ENCODE peak calls at places on chromosomes 12 and 14, in seven cellular contexts. S is mammary epithelial cell; H is thoracic aorta; R is CD4-positive, alpha-beta T cell; A is left ventricle myocardium inferior; C is WERI-Rb-1; X is PC-9. F is an unnamed sample.

GRCh38 chr12:6277982-6278438 is 32.5 kb upstream of the PLEKHG6 start:
- DNase-seq in S (peak; percentile 85), H (no peak), R (no peak), A (peak; percentile 21), C (no peak), X (peak; percentile 76), F (no peak)

GRCh38 chr14:29654910-29655590 is 272.6 kb downstream of the PRKD1 start:
- DNase-seq in S (peak; percentile 28), H (no peak), R (no peak), A (no peak), C (no peak), X (no peak), F (no peak)

GRCh38 chr12:113659416-113659815 is 187.7 kb upstream of the LHX5 start:
- DNase-seq in S (no peak), H (no peak), R (no peak), A (no peak), C (peak; percentile 83), X (no peak), F (no peak)

GRCh38 chr12:114275937-114276785 is 129.8 kb downstream of the TBX5 start:
- DNase-seq in S (no peak), H (no peak), R (no peak), A (no peak), C (no peak), X (no peak), F (no peak)

GRCh38 chr12:101696477-101697196 is 803 bp upstream of the CHPT1 start:
- DNase-seq in S (no peak), H (no peak), R (no peak), A (peak; percentile 70), C (peak; percentile 30), X (no peak), F (no peak)

GRCh38 chr12:48001426-48002178 is 2.7 kb downstream of the COL2A1 start:
- DNase-seq in S (peak; percentile 64), H (no peak), R (no peak), A (peak; percentile 60), C (peak; percentile 53), X (no peak), F (peak; percentile 78)

GRCh38 chr12:118187746-118188390 is 51.9 kb downstream of the PEBP1 start:
- DNase-seq in S (no peak), H (no peak), R (no peak), A (no peak), C (no peak), X (no peak), F (peak; percentile 64)

GRCh38 chr12:122096591-122097149 is 18.1 kb downstream of the MLXIP start:
- DNase-seq in S (peak; percentile 96), H (no peak), R (no peak), A (no peak), C (no peak), X (no peak), F (peak; percentile 42)

GRCh38 chr14:69043007-69043444 is 63.9 kb upstream of the ACTN1 start:
- DNase-seq in S (no peak), H (peak; percentile 33), R (no peak), A (peak; percentile 39), C (peak; percentile 32), X (peak; percentile 21), F (peak; percentile 67)

GRCh38 chr12:92041742-92042141 is 103.9 kb downstream of the BTG1 start:
- DNase-seq in S (peak; percentile 81), H (no peak), R (no peak), A (no peak), C (no peak), X (no peak), F (no peak)

GRCh38 chr14:100914597-100915021 is 11.1 kb upstream of the RTL1 start:
- DNase-seq in S (peak; percentile 52), H (no peak), R (no peak), A (no peak), C (no peak), X (no peak), F (no peak)

GRCh38 chr14:104731249-104731924 is 7.4 kb downstream of the ADSS1 start:
- DNase-seq in S (no peak), H (no peak), R (no peak), A (no peak), C (peak; percentile 71), X (no peak), F (peak; percentile 27)

GRCh38 chr12:9687228-9687627 is 17.7 kb downstream of the CLEC2D start:
- DNase-seq in S (no peak), H (no peak), R (no peak), A (no peak), C (no peak), X (no peak), F (no peak)

GRCh38 chr12:60308366-60309000 is 712.7 kb downstream of the SLC16A7 start:
- DNase-seq in S (peak; percentile 90), H (no peak), R (no peak), A (no peak), C (no peak), X (peak; percentile 40), F (no peak)

GRCh38 chr14:68636597-68636996 is 156.3 kb downstream of the ZFP36L1 start:
- DNase-seq in S (no peak), H (no peak), R (no peak), A (no peak), C (no peak), X (peak; percentile 4), F (no peak)

GRCh38 chr14:105120056-105120455 is 48.5 kb downstream of the JAG2 start:
- DNase-seq in S (no peak), H (no peak), R (no peak), A (no peak), C (no peak), X (no peak), F (no peak)

GRCh38 chr12:31759621-31760459 is 31.0 kb upstream of the AMN1 start:
- DNase-seq in S (no peak), H (no peak), R (no peak), A (no peak), C (no peak), X (no peak), F (no peak)

GRCh38 chr12:130162267-130162666 is at the start of gene FZD10:
- DNase-seq in S (no peak), H (no peak), R (no peak), A (peak; percentile 47), C (peak; percentile 75), X (no peak), F (no peak)

GRCh38 chr12:46299846-46300245 is 31.0 kb upstream of the SLC38A1 start:
- DNase-seq in S (no peak), H (no peak), R (no peak), A (no peak), C (no peak), X (no peak), F (no peak)

GRCh38 chr12:60191676-60192359 is 596.0 kb downstream of the SLC16A7 start:
- DNase-seq in S (peak; percentile 39), H (no peak), R (no peak), A (no peak), C (no peak), X (no peak), F (no peak)

GRCh38 chr14:32525591-32525990 is 196.5 kb downstream of the AKAP6 start:
- DNase-seq in S (no peak), H (no peak), R (no peak), A (no peak), C (no peak), X (no peak), F (no peak)

GRCh38 chr12:77847060-77847541 is 16.4 kb downstream of the NAV3 start:
- DNase-seq in S (peak; percentile 67), H (no peak), R (no peak), A (no peak), C (no peak), X (no peak), F (peak; percentile 12)

DNA sequence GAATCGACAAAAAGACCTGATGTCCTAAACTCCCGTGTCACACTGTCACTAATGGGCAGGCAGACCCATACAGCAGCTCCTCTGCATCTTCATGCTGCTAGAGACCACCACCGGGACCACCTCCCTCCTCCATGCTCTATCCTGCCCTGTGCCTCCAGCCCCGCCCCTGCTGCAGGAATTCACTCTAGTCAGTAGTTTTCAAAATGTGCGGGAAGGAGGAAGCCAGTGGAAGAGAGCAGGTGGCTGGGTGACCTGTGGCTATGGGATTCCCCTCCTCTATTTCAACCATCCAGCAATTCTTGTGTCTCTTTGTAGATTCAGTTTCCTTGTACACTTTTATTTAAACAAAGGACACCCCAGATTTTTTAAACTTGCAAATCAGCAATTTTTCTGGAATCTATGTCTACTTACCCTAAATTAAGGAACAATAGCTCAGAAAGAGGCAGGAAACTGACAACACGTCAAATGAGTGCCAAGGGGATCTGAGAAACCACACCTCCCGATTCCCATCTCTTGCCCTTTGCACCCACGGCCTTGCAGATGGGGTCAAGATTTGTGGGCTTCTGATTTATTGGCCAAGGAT is 20.4 kb upstream of the MAP1LC3B2 start:
- DNase-seq in S (no peak), H (no peak), R (no peak), A (no peak), C (no peak), X (no peak), F (no peak)
- H3K27me3 ChIP-seq in S (no peaks in the 10 kb centered on the region), H (no peaks in the 10 kb centered on the region), R (no peaks in the 10 kb centered on the region), A (peaks cover 12% of the 10 kb centered on the region), C (no peaks in the 10 kb centered on the region), X (no peaks in the 10 kb centered on the region), F (peaks cover 6% of the 10 kb centered on the region)

DNA sequence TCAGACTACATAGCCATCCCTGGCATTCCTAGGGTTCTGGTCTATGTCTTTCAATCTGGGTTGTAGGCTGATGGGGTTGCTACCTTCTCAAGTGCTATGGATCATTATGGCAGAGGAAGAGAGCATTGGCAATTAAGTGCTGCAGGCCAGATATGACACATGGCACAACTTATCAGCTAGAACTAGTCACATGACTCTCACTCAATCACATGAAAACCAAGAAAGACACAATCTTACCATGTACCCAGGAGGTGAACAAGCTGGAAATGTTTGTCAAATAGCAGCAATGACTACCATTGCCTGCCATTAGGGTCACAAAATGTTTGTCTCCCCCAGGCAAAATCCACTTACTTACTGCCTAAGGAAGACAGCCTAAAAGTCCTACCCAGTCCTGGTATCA is 80.4 kb downstream of the GALNT8 start:
- DNase-seq in S (no peak), H (no peak), R (no peak), A (no peak), C (no peak), X (no peak), F (no peak)
- H3K27me3 ChIP-seq in S (peaks cover 6% of the 10 kb centered on the region), H (no peaks in the 10 kb centered on the region), R (peaks cover 7% of the 10 kb centered on the region), A (no peaks in the 10 kb centered on the region), C (no peaks in the 10 kb centered on the region), X (peaks cover 80% of the 10 kb centered on the region), F (peaks cover 5% of the 10 kb centered on the region)

DNA sequence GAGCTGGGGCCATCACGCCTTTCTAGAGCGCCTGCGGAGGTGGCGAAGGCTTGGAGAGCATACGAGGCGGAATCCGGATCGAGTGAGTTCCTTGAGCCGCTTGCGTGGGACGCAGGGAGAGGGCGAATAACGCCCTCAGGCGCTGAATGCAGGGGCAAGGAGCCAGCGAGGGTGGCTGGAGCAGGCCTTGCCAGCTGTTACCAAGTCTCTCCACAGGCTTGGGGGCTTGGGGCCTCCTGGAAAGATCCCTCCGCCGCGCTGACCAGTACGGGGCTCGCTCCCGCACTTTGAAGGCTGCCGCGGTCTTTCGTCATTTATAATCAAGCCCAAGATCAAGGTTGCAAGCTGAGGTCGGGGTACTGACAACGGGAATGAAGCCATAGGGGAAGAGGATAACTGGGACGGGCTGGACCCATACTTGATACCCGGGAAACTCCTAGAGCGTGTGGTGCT is 1.2 kb downstream of the FLRT2 start:
- DNase-seq in S (peak; percentile 75), H (no peak), R (no peak), A (peak; percentile 37), C (peak; percentile 62), X (no peak), F (peak; percentile 59)
- H3K27me3 ChIP-seq in S (no peaks in the 10 kb centered on the region), H (no peaks in the 10 kb centered on the region), R (peaks cover 56% of the 10 kb centered on the region), A (peaks cover 74% of the 10 kb centered on the region), C (peaks cover 29% of the 10 kb centered on the region), X (peaks cover 32% of the 10 kb centered on the region), F (no peaks in the 10 kb centered on the region)

DNA sequence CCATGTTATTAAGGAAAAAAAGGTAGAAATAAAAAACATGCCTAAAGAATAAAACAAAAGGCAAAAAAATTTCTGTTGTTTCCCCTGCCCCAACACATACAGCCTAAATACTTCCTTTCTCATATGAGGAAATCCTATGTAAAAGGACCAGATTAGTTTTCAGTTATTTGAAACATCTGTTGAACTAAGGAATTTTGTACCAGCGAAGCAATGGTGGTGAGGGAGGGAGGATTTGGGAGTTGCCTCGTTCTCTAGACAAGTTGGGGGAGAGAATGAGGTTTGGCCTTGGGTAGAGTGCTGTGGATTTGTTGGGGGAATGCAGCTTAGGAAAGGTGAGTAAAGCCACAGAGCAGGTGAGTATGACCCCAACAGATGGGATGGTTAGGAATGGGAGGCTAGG is 141.5 kb upstream of the RFLNA start:
- DNase-seq in S (no peak), H (no peak), R (no peak), A (no peak), C (no peak), X (no peak), F (no peak)
- H3K27me3 ChIP-seq in S (no peaks in the 10 kb centered on the region), H (no peaks in the 10 kb centered on the region), R (no peaks in the 10 kb centered on the region), A (peaks cover 18% of the 10 kb centered on the region), C (no peaks in the 10 kb centered on the region), X (peaks cover 88% of the 10 kb centered on the region), F (no peaks in the 10 kb centered on the region)